ENCODE peak calls at places on chromosomes 1 and 21, in nine cellular contexts. V is stimulated activated CD8-positive, alpha-beta memory T cell treated with anti-CD3 and anti-CD28 coated beads, Interleukin-7, amount 100 ng/mL, for 4 hours; U is retina; Q is HS-27A; Z is caudate nucleus; E is NB4; L is KBM-7; F is naive thymus-derived CD4-positive, alpha-beta T cell; R is stimulated activated CD4-positive, alpha-beta T cell treated with anti-CD3 and anti-CD28 coated beads, Interleukin-1b, Interleukin-23, amount 100 ng/mL, for 24 hours. T is an unnamed sample.

GRCh38 chr1:202987255-202987654 is 19.9 kb upstream of the TMEM183A start:
- DNase-seq in V (no peak), U (no peak), Q (no peak), Z (no peak), E (no peak), L (no peak), F (no peak), R (no peak), T (no peak)

GRCh38 chr1:43383449-43383848 is 6.2 kb downstream of the MED8 start:
- DNase-seq in V (no peak), U (no peak), Q (no peak), Z (peak; percentile 4), E (no peak), L (no peak), F (no peak), R (no peak), T (no peak)

GRCh38 chr1:197269053-197269452 is 1.0 kb downstream of the CRB1 start:
- DNase-seq in V (no peak), U (peak; percentile 69), Q (no peak), Z (no peak), E (no peak), L (no peak), F (no peak), R (no peak), T (no peak)

GRCh38 chr1:212692774-212693644 is 6.6 kb downstream of the BATF3 start:
- DNase-seq in V (no peak), U (no peak), Q (no peak), Z (no peak), E (no peak), L (no peak), F (no peak), R (no peak), T (no peak)

GRCh38 chr1:215719569-215719968 is 152.5 kb downstream of the KCTD3 start:
- DNase-seq in V (no peak), U (no peak), Q (no peak), Z (no peak), E (no peak), L (no peak), F (no peak), R (no peak), T (no peak)

GRCh38 chr1:246295968-246296367 is 211.1 kb downstream of the SMYD3 start:
- DNase-seq in V (no peak), U (no peak), Q (no peak), Z (no peak), E (peak; percentile 25), L (peak; percentile 71), F (no peak), R (no peak), T (no peak)

GRCh38 chr1:43367026-43367903 is 546 bp downstream of the ELOVL1 start:
- DNase-seq in V (peak; percentile 33), U (peak; percentile 48), Q (no peak), Z (no peak), E (no peak), L (peak; percentile 39), F (peak; percentile 34), R (peak; percentile 65), T (no peak)

GRCh38 chr1:28887418-28887834 is 26.9 kb upstream of the EPB41 start:
- DNase-seq in V (peak; percentile 60), U (no peak), Q (no peak), Z (no peak), E (peak; percentile 67), L (no peak), F (peak; percentile 25), R (peak; percentile 8), T (peak; percentile 64)

GRCh38 chr1:101309334-101310221 is 72.8 kb downstream of the S1PR1 start:
- DNase-seq in V (peak; percentile 54), U (peak; percentile 88), Q (no peak), Z (peak; percentile 21), E (peak; percentile 72), L (peak; percentile 70), F (peak; percentile 95), R (no peak), T (peak; percentile 75)

GRCh38 chr1:13820055-13820454 is 120.1 kb downstream of the PRDM2 start:
- DNase-seq in V (no peak), U (no peak), Q (no peak), Z (no peak), E (no peak), L (no peak), F (no peak), R (no peak), T (no peak)

GRCh38 chr1:221884821-221885220 is 142.9 kb upstream of the DUSP10 start:
- DNase-seq in V (no peak), U (no peak), Q (no peak), Z (no peak), E (no peak), L (no peak), F (no peak), R (no peak), T (no peak)

GRCh38 chr21:42525228-42525604 is 11.6 kb downstream of the SLC37A1 start:
- DNase-seq in V (no peak), U (no peak), Q (no peak), Z (no peak), E (no peak), L (no peak), F (no peak), R (no peak), T (no peak)

GRCh38 chr1:65141394-65141793 is 6.6 kb upstream of the AK4 start:
- DNase-seq in V (no peak), U (no peak), Q (peak; percentile 62), Z (no peak), E (no peak), L (no peak), F (no peak), R (no peak), T (no peak)

GRCh38 chr1:84478876-84479868 is at the start of gene RPF1:
- DNase-seq in V (peak; percentile 80), U (peak; percentile 94), Q (peak; percentile 77), Z (peak; percentile 78), E (peak; percentile 85), L (peak; percentile 88), F (peak; percentile 88), R (peak; percentile 57), T (peak; percentile 73)

GRCh38 chr1:207817778-207818751 is 66.2 kb downstream of the CD46 start:
- DNase-seq in V (no peak), U (no peak), Q (no peak), Z (no peak), E (no peak), L (no peak), F (no peak), R (no peak), T (no peak)

GRCh38 chr1:115829947-115830346 is 11.0 kb downstream of the NHLH2 start:
- DNase-seq in V (no peak), U (no peak), Q (no peak), Z (no peak), E (peak; percentile 28), L (no peak), F (no peak), R (no peak), T (no peak)

GRCh38 chr1:222413436-222413835 is 134.5 kb downstream of the HHIPL2 start:
- DNase-seq in V (no peak), U (no peak), Q (no peak), Z (no peak), E (no peak), L (no peak), F (no peak), R (no peak), T (no peak)

GRCh38 chr21:46035809-46036695 is 54.5 kb downstream of the COL6A1 start:
- DNase-seq in V (no peak), U (no peak), Q (no peak), Z (no peak), E (no peak), L (no peak), F (no peak), R (no peak), T (no peak)

GRCh38 chr1:109399326-109399957 is 1.7 kb upstream of the SORT1 start:
- DNase-seq in V (no peak), U (peak; percentile 65), Q (no peak), Z (no peak), E (peak; percentile 67), L (peak; percentile 75), F (peak; percentile 58), R (no peak), T (peak; percentile 33)